ENCODE peak calls at places on chromosomes 12 and 14, in four cellular contexts. U, D, V and C are unnamed samples.

GRCh38 chr12:7629465-7629864 is 36.2 kb downstream of the APOBEC1 start:
- DNase-seq in D (no peak), V (no peak), U (no peak), C (no peak)

GRCh38 chr14:33567003-33567735 is 383.7 kb downstream of the EGLN3 start:
- DNase-seq in U (no peak), D (no peak), V (no peak), C (no peak)

GRCh38 chr12:64749466-64750202 is 9.6 kb downstream of the GNS start:
- DNase-seq in D (no peak), V (no peak), U (no peak), C (no peak)

GRCh38 chr12:95802482-95803264 is 12.1 kb upstream of the NTN4 start:
- DNase-seq in U (no peak), D (no peak), V (no peak), C (no peak)

GRCh38 chr12:109987615-109988014 is 8.6 kb downstream of the GIT2 start:
- DNase-seq in U (no peak), V (no peak), D (no peak), C (no peak)

GRCh38 chr14:63387691-63388090 is 69.0 kb upstream of the GPHB5 start:
- DNase-seq in V (no peak), U (no peak), D (no peak), C (no peak)

GRCh38 chr12:28583771-28584261 is 393.6 kb downstream of the CCDC91 start:
- DNase-seq in V (no peak), U (no peak), D (no peak), C (peak)

GRCh38 chr12:30110505-30110904 is 326.8 kb upstream of the TMTC1 start:
- DNase-seq in V (no peak), D (no peak), U (no peak), C (no peak)

GRCh38 chr14:49497725-49498348 is 88.3 kb downstream of the RPS29 start:
- DNase-seq in D (no peak), U (no peak), V (peak), C (peak)

GRCh38 chr12:117571321-117571720 is 209.9 kb upstream of the NOS1 start:
- DNase-seq in D (no peak), V (no peak), U (no peak), C (no peak)

GRCh38 chr12:40691913-40692616 is at the start of gene CNTN1:
- DNase-seq in D (peak), U (peak), V (peak), C (peak)

GRCh38 chr12:67940780-67941243 is 48.4 kb upstream of the IFNG-AS1 start:
- DNase-seq in U (no peak), D (no peak), V (no peak), C (no peak)

GRCh38 chr12:46944104-46944503 is 118.3 kb upstream of the SLC38A4 start:
- DNase-seq in D (no peak), U (no peak), V (no peak), C (no peak)

GRCh38 chr14:34911209-34912150 is 36.3 kb upstream of the BAZ1A start:
- DNase-seq in D (no peak), V (no peak), U (no peak), C (no peak)

GRCh38 chr12:102010265-102010994 is 51.4 kb downstream of the WASHC3 start:
- DNase-seq in V (no peak), U (no peak), D (no peak), C (no peak)

GRCh38 chr14:21201732-21202462 is 46.0 kb upstream of the OR5AU1 start:
- DNase-seq in D (no peak), U (no peak), V (no peak), C (no peak)

GRCh38 chr12:121538699-121539061 is 42.1 kb downstream of the KDM2B start:
- DNase-seq in V (no peak), U (no peak), D (peak), C (no peak)

GRCh38 chr12:19223695-19224094 is 94.2 kb downstream of the PLEKHA5 start:
- DNase-seq in U (no peak), D (no peak), V (no peak), C (no peak)

GRCh38 chr12:119940881-119941280 is 48.2 kb upstream of the BICDL1 start:
- DNase-seq in D (no peak), U (no peak), V (no peak), C (no peak)

GRCh38 chr14:92959189-92959531 is 36.2 kb downstream of the CHGA start:
- DNase-seq in D (no peak), U (no peak), V (peak), C (no peak)

GRCh38 chr12:29054790-29055663 is 94.1 kb upstream of the FAR2 start:
- DNase-seq in V (peak), D (no peak), U (no peak), C (no peak)

GRCh38 chr12:110794623-110795280 is 52.0 kb upstream of the CCDC63 start:
- DNase-seq in U (no peak), D (no peak), V (peak), C (peak)

GRCh38 chr12:3216726-3217682 is 139.8 kb downstream of the TSPAN9 start:
- DNase-seq in D (no peak), V (no peak), U (no peak), C (no peak)

GRCh38 chr12:24226745-24227350 is 277.4 kb upstream of the SOX5 start:
- DNase-seq in V (no peak), D (no peak), U (no peak), C (no peak)

GRCh38 chr12:28308891-28309290 is 118.6 kb downstream of the CCDC91 start:
- DNase-seq in V (no peak), U (no peak), D (no peak), C (no peak)

GRCh38 chr14:32509632-32510187 is 180.6 kb downstream of the AKAP6 start:
- DNase-seq in D (no peak), V (no peak), U (no peak), C (no peak)

GRCh38 chr14:64502476-64503183 is 1.0 kb downstream of the ZBTB25 start:
- DNase-seq in V (no peak), D (no peak), U (no peak), C (no peak)

GRCh38 chr12:127619869-127620769 is 646.9 kb upstream of the TMEM132C start:
- DNase-seq in D (no peak), U (no peak), V (no peak), C (no peak)

GRCh38 chr12:92992041-92992440 is 62.9 kb upstream of the EEA1 start:
- DNase-seq in U (no peak), V (no peak), D (no peak), C (no peak)

GRCh38 chr12:87991483-87991882 is 37.7 kb downstream of the C12orf50 start:
- DNase-seq in U (no peak), V (no peak), D (no peak), C (no peak)

GRCh38 chr14:56005580-56006053 is 112.6 kb upstream of the PELI2 start:
- DNase-seq in D (no peak), V (no peak), U (peak), C (no peak)

GRCh38 chr12:5525783-5526367 is 94.0 kb downstream of the NTF3 start:
- DNase-seq in U (peak), D (no peak), V (no peak), C (no peak)

GRCh38 chr12:114025935-114026334 is 59.8 kb upstream of the RBM19 start:
- DNase-seq in V (no peak), U (no peak), D (no peak), C (no peak)

GRCh38 chr12:103908246-103908541 is 22.0 kb upstream of the HSP90B1 start:
- DNase-seq in V (no peak), U (no peak), D (no peak), C (no peak)

GRCh38 chr12:103908877-103909276 is 21.3 kb upstream of the HSP90B1 start:
- DNase-seq in D (no peak), U (no peak), V (no peak), C (no peak)

GRCh38 chr12:103903979-103904378 is 26.2 kb upstream of the HSP90B1 start:
- DNase-seq in D (no peak), U (no peak), V (no peak), C (no peak)

GRCh38 chr12:103909811-103910210 is 20.4 kb upstream of the HSP90B1 start:
- DNase-seq in V (no peak), U (no peak), D (no peak), C (no peak)

DNA sequence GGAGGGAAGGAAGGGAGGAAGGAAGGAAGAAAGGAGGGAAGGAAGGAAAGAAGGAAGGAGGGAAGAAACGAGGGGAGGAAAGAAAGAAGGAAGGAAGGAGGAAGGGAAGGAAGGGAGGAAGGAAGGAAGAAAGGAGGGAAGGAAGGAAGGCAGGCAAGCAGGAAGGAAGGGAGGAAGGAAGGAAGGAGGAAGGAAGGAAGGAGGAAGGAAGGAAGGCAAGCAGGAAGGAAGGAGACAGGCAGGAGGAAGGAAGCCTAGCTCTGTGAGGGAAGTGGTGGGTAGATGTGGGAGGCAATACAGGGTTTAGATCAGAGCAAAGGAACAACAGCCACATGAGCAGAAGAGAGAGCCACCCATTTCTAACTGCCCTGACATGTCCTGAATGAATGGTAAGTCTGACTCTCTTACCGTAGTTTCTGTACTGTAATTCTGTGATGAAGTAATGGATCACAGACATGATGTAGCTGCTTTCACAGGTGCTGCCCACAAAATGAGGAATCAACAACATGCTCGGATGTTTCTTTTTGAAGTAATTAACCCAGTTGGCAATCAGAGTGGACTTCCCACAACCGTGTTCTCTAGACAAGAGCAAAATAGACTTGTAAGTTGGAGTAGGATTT is 24.4 kb upstream of the HSP90B1 start:
- DNase-seq in D (no peak), V (no peak), U (no peak), C (no peak)
- TF ChIP-seq TEAD4 in D (no peak), V (no peak), U (no peak), C (no peak)

GRCh38 chr12:1594045-1594294 is 411 bp downstream of the FBXL14 start:
- DNase-seq in U (no peak), D (peak), V (peak), C (no peak)
- TF ChIP-seq TEAD4 in U (no peak), D (no peak), V (no peak), C (no peak)

GRCh38 chr14:58362798-58363412 is 32.8 kb upstream of the TOMM20L start:
- DNase-seq in U (no peak), D (no peak), V (peak), C (peak)
- TF ChIP-seq TEAD4 in U (no peak), D (no peak), V (no peak), C (no peak)

GRCh38 chr12:98741615-98742265 is 96.7 kb downstream of the APAF1 start:
- DNase-seq in V (no peak), U (no peak), D (no peak), C (peak)
- TF ChIP-seq TEAD4 in V (no peak), U (no peak), D (no peak), C (no peak)

DNA sequence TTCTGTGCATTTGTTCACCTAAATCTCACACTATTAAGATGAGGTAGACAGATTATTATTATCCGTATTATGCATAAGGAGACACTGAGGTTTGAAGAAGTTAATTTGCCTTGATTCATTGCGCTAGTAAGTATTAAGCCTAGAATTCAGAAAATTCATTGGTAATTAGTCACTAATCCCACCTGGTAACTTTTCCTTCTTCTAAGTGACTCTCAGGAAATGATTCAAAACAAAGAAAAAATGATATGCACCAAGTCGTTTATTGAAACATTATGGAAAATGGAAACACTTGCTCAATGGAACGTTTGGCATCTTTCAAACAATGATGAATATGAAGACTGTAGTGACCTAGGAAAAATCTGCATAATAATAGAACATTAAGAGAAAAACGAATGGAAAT is 15.2 kb downstream of the RFX4 start:
- DNase-seq in D (no peak), V (no peak), U (no peak), C (no peak)
- TF ChIP-seq TEAD4 in D (no peak), V (no peak), U (no peak), C (no peak)

GRCh38 chr12:10771132-10771733 is 31.2 kb downstream of the TAS2R7 start:
- DNase-seq in D (no peak), U (no peak), V (peak), C (peak)
- TF ChIP-seq TEAD4 in D (no peak), U (no peak), V (no peak), C (no peak)

GRCh38 chr14:75426332-75427125 is 1.3 kb upstream of the JDP2 start:
- DNase-seq in U (no peak), D (no peak), V (no peak), C (no peak)
- TF ChIP-seq TEAD4 in U (no peak), D (no peak), V (no peak), C (no peak)

GRCh38 chr12:78473136-78473535 is 391.4 kb upstream of the SYT1 start:
- DNase-seq in V (no peak), U (no peak), D (no peak), C (no peak)
- TF ChIP-seq TEAD4 in V (no peak), U (no peak), D (no peak), C (no peak)

DNA sequence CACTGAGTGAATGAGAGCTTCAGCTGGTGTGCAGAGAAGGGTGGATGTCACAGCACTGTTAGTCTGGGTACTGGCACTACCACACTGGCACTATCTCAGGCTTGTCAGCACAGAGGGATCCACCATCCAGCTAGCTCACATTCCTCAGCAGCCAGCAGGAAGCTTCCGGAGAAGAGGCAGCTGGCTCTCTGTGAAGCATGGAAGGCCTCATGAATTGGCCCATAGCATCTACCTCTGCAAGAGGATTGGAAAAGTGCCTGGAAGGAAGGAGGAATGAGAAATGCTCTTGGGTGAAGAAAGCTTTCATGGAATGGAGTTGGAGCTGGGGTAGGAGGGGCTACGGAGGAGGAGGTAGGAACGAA is 9.9 kb downstream of the KRT83 start:
- DNase-seq in D (no peak), V (no peak), U (no peak), C (no peak)
- TF ChIP-seq TEAD4 in D (no peak), V (no peak), U (no peak), C (no peak)